ENCODE peak calls at places on chromosomes 3 and 15, in ten cellular contexts. A is psoas muscle, T is mesendoderm, R is kidney epithelial cell, S is breast epithelium, V is tibial artery, O is adrenal gland, M is lower leg skin, Q is body of pancreas, F is ovary. Z is an unnamed sample.
A peak's percentile ranks its signal among the peaks of the same experiment; 100 is the strongest.

GRCh38 chr3:58526124-58526957 is 10.6 kb downstream of the ACOX2 start:
- DNase-seq in A (no peak), T (peak; percentile 81), R (peak; percentile 76), S (no peak), V (no peak), O (peak; percentile 58), M (peak; percentile 72), Q (no peak), F (no peak), Z (no peak)

GRCh38 chr15:34436956-34437442 is 609 bp downstream of the GOLGA8A start:
- DNase-seq in A (no peak), T (peak; percentile 51), R (no peak), S (no peak), V (no peak), O (peak; percentile 55), M (no peak), Q (peak; percentile 43), F (peak; percentile 43), Z (peak; percentile 82)

GRCh38 chr3:36923523-36923943 is 21.3 kb downstream of the TRANK1 start:
- DNase-seq in A (no peak), T (peak; percentile 59), R (no peak), S (no peak), V (no peak), O (no peak), M (peak; percentile 46), Q (no peak), F (no peak), Z (no peak)

GRCh38 chr15:48642795-48643194 is 2.7 kb downstream of the FBN1 start:
- DNase-seq in A (no peak), T (no peak), R (no peak), S (no peak), V (no peak), O (no peak), M (no peak), Q (no peak), F (no peak), Z (no peak)

GRCh38 chr3:12224181-12225147 is 64.4 kb upstream of the PPARG start:
- DNase-seq in A (no peak), T (peak; percentile 62), R (no peak), S (no peak), V (no peak), O (no peak), M (no peak), Q (no peak), F (no peak), Z (peak; percentile 29)

GRCh38 chr15:57565326-57565725 is 26.4 kb upstream of the MYZAP start:
- DNase-seq in A (no peak), T (no peak), R (no peak), S (peak; percentile 39), V (no peak), O (no peak), M (peak; percentile 86), Q (no peak), F (peak; percentile 36), Z (no peak)

GRCh38 chr3:193396451-193397244 is 18.1 kb upstream of the ATP13A5 start:
- DNase-seq in A (no peak), T (no peak), R (no peak), S (no peak), V (no peak), O (no peak), M (no peak), Q (no peak), F (no peak), Z (no peak)

GRCh38 chr3:169244119-169244864 is 419.2 kb downstream of the MECOM start:
- DNase-seq in A (no peak), T (peak; percentile 16), R (no peak), S (no peak), V (no peak), O (no peak), M (no peak), Q (no peak), F (no peak), Z (peak; percentile 41)

GRCh38 chr15:63198752-63199250 is 9.4 kb downstream of the RAB8B start:
- DNase-seq in A (no peak), T (no peak), R (no peak), S (no peak), V (no peak), O (no peak), M (no peak), Q (no peak), F (no peak), Z (no peak)

GRCh38 chr15:74642724-74643367 is 27.2 kb downstream of the CLK3 start:
- DNase-seq in A (no peak), T (peak; percentile 86), R (no peak), S (no peak), V (no peak), O (no peak), M (peak; percentile 17), Q (no peak), F (no peak), Z (no peak)

GRCh38 chr3:157501863-157502262 is 1.4 kb downstream of the VEPH1 start:
- DNase-seq in A (no peak), T (peak; percentile 64), R (no peak), S (no peak), V (no peak), O (no peak), M (no peak), Q (no peak), F (no peak), Z (peak; percentile 83)

GRCh38 chr3:157500232-157500631 is 3.0 kb downstream of the VEPH1 start:
- DNase-seq in A (no peak), T (no peak), R (no peak), S (no peak), V (no peak), O (no peak), M (no peak), Q (no peak), F (no peak), Z (no peak)

GRCh38 chr3:157495846-157496245 is 7.4 kb downstream of the VEPH1 start:
- DNase-seq in A (no peak), T (no peak), R (no peak), S (no peak), V (no peak), O (no peak), M (no peak), Q (no peak), F (no peak), Z (no peak)

GRCh38 chr3:157498374-157498773 is 4.8 kb downstream of the VEPH1 start:
- DNase-seq in A (no peak), T (no peak), R (no peak), S (no peak), V (no peak), O (no peak), M (no peak), Q (no peak), F (no peak), Z (no peak)

GRCh38 chr3:157499342-157499963 is 3.8 kb downstream of the VEPH1 start:
- DNase-seq in A (peak; percentile 14), T (peak; percentile 95), R (peak; percentile 77), S (peak; percentile 76), V (no peak), O (peak; percentile 66), M (peak; percentile 88), Q (peak; percentile 78), F (no peak), Z (peak; percentile 79)
- H3K4me3 ChIP-seq in A (peak overlapping the region; percentile 42), T (no peak overlapping the region), R (peak overlapping the region; percentile 0), S (peak overlapping the region; percentile 56), V (peak overlapping the region; percentile 44), O (peak overlapping the region; percentile 59), M (no peak overlapping the region), Q (no peak overlapping the region), F (peak overlapping the region; percentile 6), Z (peak overlapping the region; percentile 38)

DNA sequence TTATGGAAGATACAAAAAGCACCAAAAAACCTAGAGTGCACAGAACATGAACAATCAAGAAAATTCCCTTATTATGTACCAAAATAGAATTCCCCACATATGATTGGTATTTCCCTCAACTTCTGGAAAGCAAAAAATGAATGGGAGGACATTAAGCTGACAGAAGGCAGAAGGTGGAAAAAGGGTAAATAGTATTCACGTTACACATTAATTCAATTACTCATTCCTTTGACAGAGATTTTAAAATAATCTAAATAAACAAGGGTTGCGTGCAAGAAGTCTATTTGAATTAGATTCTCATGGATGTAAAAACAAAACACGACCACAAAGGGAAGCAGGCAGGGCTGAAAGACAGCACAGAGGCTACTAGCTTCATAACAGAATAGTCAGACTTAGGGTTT is 260.5 kb upstream of the ZPLD1 start:
- DNase-seq in A (no peak), T (no peak), R (no peak), S (no peak), V (no peak), O (no peak), M (no peak), Q (no peak), F (no peak), Z (no peak)
- H3K4me3 ChIP-seq in A (no peak overlapping the region), T (no peak overlapping the region), R (no peak overlapping the region), S (no peak overlapping the region), V (no peak overlapping the region), O (no peak overlapping the region), M (no peak overlapping the region), Q (no peak overlapping the region), F (no peak overlapping the region), Z (no peak overlapping the region)

DNA sequence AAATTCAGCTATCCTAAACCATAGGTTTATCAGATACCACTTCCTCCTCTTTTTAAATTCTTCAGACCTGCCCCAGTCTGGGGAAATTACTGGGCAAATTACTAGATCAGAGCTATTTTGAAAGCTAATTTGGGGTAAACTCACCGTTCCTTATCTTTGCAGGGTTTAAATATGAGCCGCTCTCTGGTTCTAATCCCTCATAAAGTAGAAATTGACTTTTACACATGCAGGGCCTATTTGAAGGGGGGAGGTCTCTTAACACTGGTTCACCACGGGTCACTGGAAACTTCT is 11.0 kb upstream of the MEIS2 start:
- DNase-seq in A (no peak), T (no peak), R (no peak), S (no peak), V (no peak), O (no peak), M (no peak), Q (no peak), F (no peak), Z (no peak)
- H3K4me3 ChIP-seq in A (no peak overlapping the region), T (no peak overlapping the region), R (no peak overlapping the region), S (peak overlapping the region; percentile 49), V (peak overlapping the region; percentile 58), O (peak overlapping the region; percentile 73), M (no peak overlapping the region), Q (no peak overlapping the region), F (peak overlapping the region; percentile 51), Z (no peak overlapping the region)

GRCh38 chr15:77044228-77045042 is 26.5 kb downstream of the TSPAN3 start:
- DNase-seq in A (no peak), T (no peak), R (no peak), S (no peak), V (no peak), O (no peak), M (no peak), Q (no peak), F (no peak), Z (no peak)

GRCh38 chr15:77042955-77043920 is 27.7 kb downstream of the TSPAN3 start:
- DNase-seq in A (no peak), T (no peak), R (no peak), S (no peak), V (no peak), O (no peak), M (no peak), Q (no peak), F (no peak), Z (no peak)

GRCh38 chr15:77039817-77040216 is 31.1 kb downstream of the TSPAN3 start:
- DNase-seq in A (no peak), T (no peak), R (no peak), S (no peak), V (no peak), O (no peak), M (no peak), Q (no peak), F (no peak), Z (no peak)

GRCh38 chr15:77040673-77041072 is 30.2 kb downstream of the TSPAN3 start:
- DNase-seq in A (no peak), T (no peak), R (no peak), S (no peak), V (no peak), O (no peak), M (no peak), Q (no peak), F (no peak), Z (no peak)

GRCh38 chr15:77042245-77042644 is 28.7 kb downstream of the TSPAN3 start:
- DNase-seq in A (no peak), T (no peak), R (no peak), S (no peak), V (no peak), O (no peak), M (no peak), Q (no peak), F (no peak), Z (no peak)
- H3K4me3 ChIP-seq in A (no peak overlapping the region), T (no peak overlapping the region), R (no peak overlapping the region), S (no peak overlapping the region), V (no peak overlapping the region), O (no peak overlapping the region), M (no peak overlapping the region), Q (no peak overlapping the region), F (no peak overlapping the region), Z (no peak overlapping the region)